ENCODE peak calls at places on chromosomes 5 and 9, in five cellular contexts. L is MCF 10A, Y is suprapubic skin, B is AG09309, A is brain microvascular endothelial cell. O is an unnamed sample.

GRCh38 chr5:122368845-122369244 is 56.8 kb downstream of the SNCAIP start:
- DNase-seq in L (no peak), A (no peak), B (no peak), Y (no peak), O (no peak)

GRCh38 chr5:111511174-111512025 is 935 bp downstream of the STARD4 start:
- DNase-seq in L (peak; percentile 28), Y (no peak), A (no peak), B (no peak), O (no peak)

GRCh38 chr5:134526483-134527155 is 1.1 kb downstream of the JADE2 start:
- DNase-seq in A (no peak), B (no peak), L (peak; percentile 86), Y (peak; percentile 90), O (peak; percentile 84)

GRCh38 chr5:174793684-174794328 is 69.4 kb downstream of the MSX2 start:
- DNase-seq in A (peak; percentile 49), B (no peak), L (peak; percentile 76), Y (no peak), O (peak; percentile 29)

GRCh38 chr5:1445313-1445894 is at the start of gene SLC6A3:
- DNase-seq in L (no peak), Y (peak; percentile 76), A (no peak), B (no peak), O (no peak)

GRCh38 chr5:56822961-56823360 is 7.6 kb downstream of the MAP3K1 start:
- DNase-seq in B (no peak), L (no peak), A (no peak), Y (no peak), O (no peak)

GRCh38 chr9:33113799-33114547 is 37.5 kb upstream of the SMU1 start:
- DNase-seq in Y (no peak), A (no peak), B (no peak), L (no peak), O (no peak)

GRCh38 chr5:168681556-168682183 is 102.5 kb upstream of the PANK3 start:
- DNase-seq in Y (no peak), A (peak; percentile 52), B (peak; percentile 27), L (peak; percentile 17), O (no peak)

GRCh38 chr9:106468431-106468830 is 394.5 kb upstream of the ZNF462 start:
- DNase-seq in L (peak; percentile 11), Y (no peak), B (no peak), A (no peak), O (no peak)

GRCh38 chr9:108196332-108196731 is 659.5 kb downstream of the ACTL7B start:
- DNase-seq in B (no peak), Y (no peak), L (no peak), A (no peak), O (no peak)

GRCh38 chr5:134101686-134102439 is 12.6 kb upstream of the TCF7 start:
- DNase-seq in B (no peak), Y (no peak), A (no peak), L (peak; percentile 67), O (peak; percentile 21)

GRCh38 chr9:120443489-120443888 is 136.5 kb downstream of the CDK5RAP2 start:
- DNase-seq in L (no peak), Y (no peak), A (peak; percentile 81), B (no peak), O (no peak)

GRCh38 chr5:138032572-138033274 is at the start of gene FAM13B:
- DNase-seq in L (peak; percentile 83), Y (peak; percentile 91), A (peak; percentile 40), B (no peak), O (peak; percentile 32)

GRCh38 chr5:142888469-142889085 is 118.4 kb downstream of the ARHGAP26 start:
- DNase-seq in B (no peak), L (peak; percentile 83), A (peak; percentile 35), Y (no peak), O (no peak)

GRCh38 chr5:88845081-88845697 is 37.8 kb downstream of the MEF2C start:
- DNase-seq in L (no peak), A (no peak), Y (no peak), B (no peak), O (no peak)

GRCh38 chr9:17802249-17802857 is 223.5 kb downstream of the SH3GL2 start:
- DNase-seq in A (peak; percentile 9), Y (no peak), L (peak; percentile 28), B (no peak), O (no peak)

GRCh38 chr5:6452622-6453504 is 4.2 kb downstream of the UBE2QL1 start:
- DNase-seq in Y (no peak), B (no peak), A (no peak), L (no peak), O (no peak)

GRCh38 chr5:79613571-79613970 is 1.3 kb downstream of the TENT2 start:
- DNase-seq in Y (no peak), A (no peak), L (peak; percentile 1), B (no peak), O (no peak)

GRCh38 chr9:106883030-106883429 is 20.1 kb downstream of the ZNF462 start:
- DNase-seq in Y (no peak), B (no peak), L (no peak), A (no peak), O (no peak)

GRCh38 chr9:75488082-75488713 is 399.9 kb downstream of the OSTF1 start:
- DNase-seq in B (no peak), A (no peak), L (no peak), Y (no peak), O (no peak)

GRCh38 chr5:142186821-142187594 is 78.4 kb downstream of the NDFIP1 start:
- DNase-seq in B (no peak), Y (no peak), A (no peak), L (no peak), O (no peak)

GRCh38 chr9:134776080-134776796 is 104.4 kb upstream of the FCN2 start:
- DNase-seq in A (no peak), B (no peak), Y (no peak), L (no peak), O (no peak)

GRCh38 chr5:177332031-177332895 is 19.2 kb downstream of the LMAN2 start:
- DNase-seq in Y (no peak), L (no peak), B (no peak), A (no peak), O (no peak)

GRCh38 chr5:72956324-72957140 is 691 bp downstream of the FCHO2 start:
- DNase-seq in B (no peak), Y (peak; percentile 85), A (peak; percentile 39), L (peak; percentile 59), O (no peak)

GRCh38 chr5:127878174-127878750 is 175.1 kb downstream of the CCDC192 start:
- DNase-seq in A (peak; percentile 53), L (peak; percentile 86), Y (no peak), B (no peak), O (peak; percentile 62)

GRCh38 chr5:132055808-132056609 is 4.4 kb upstream of the IL3 start:
- DNase-seq in A (no peak), L (no peak), Y (peak; percentile 72), B (no peak), O (no peak)

GRCh38 chr5:132257131-132258101 is at the start of gene PDLIM4:
- DNase-seq in B (no peak), Y (peak; percentile 80), A (peak; percentile 17), L (peak; percentile 44), O (no peak)

GRCh38 chr9:37565661-37566618 is 10.2 kb downstream of the FBXO10 start:
- DNase-seq in B (no peak), Y (no peak), A (no peak), L (no peak), O (no peak)

GRCh38 chr5:50967388-50968039 is 301.1 kb downstream of the PARP8 start:
- DNase-seq in A (no peak), B (no peak), Y (no peak), L (no peak), O (no peak)

GRCh38 chr9:109101810-109102209 is 17.9 kb downstream of the TMEM245 start:
- DNase-seq in Y (no peak), A (peak; percentile 68), B (no peak), L (peak; percentile 83), O (peak; percentile 27)

GRCh38 chr9:122322553-122322952 is 48.3 kb upstream of the PTGS1 start:
- DNase-seq in Y (no peak), B (no peak), A (no peak), L (no peak), O (no peak)

GRCh38 chr9:12849486-12850010 is 74.7 kb downstream of the LURAP1L start:
- DNase-seq in A (no peak), Y (no peak), L (no peak), B (no peak), O (no peak)

GRCh38 chr5:37771731-37772130 is 68.1 kb downstream of the GDNF start:
- DNase-seq in A (peak; percentile 98), L (peak; percentile 9), Y (no peak), B (peak; percentile 99), O (no peak)

GRCh38 chr5:4018007-4018406 is 422.4 kb downstream of the IRX1 start:
- DNase-seq in Y (no peak), B (no peak), L (no peak), A (no peak), O (no peak)

GRCh38 chr9:37966443-37967271 is 62.7 kb upstream of the SLC25A51 start:
- DNase-seq in A (no peak), Y (no peak), L (peak; percentile 24), B (no peak), O (no peak)

DNA sequence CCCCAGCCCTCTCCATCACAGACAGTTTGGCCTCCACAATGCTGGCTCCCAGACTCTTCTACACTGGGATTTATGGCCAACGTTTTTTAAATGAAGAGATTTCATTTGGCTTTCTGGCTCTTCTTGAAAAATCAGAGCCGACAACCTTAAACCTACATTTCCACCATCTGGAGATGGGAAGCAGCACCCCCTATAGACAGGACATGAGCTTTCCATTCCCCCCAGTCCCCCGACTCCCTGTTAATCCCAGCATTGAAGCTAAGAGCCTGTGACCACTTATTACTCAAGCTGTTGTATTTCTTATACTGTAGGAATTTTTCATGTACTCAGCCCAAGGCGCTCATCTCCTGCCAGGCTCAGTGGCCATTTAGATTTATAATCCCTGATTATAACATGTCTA is 34.0 kb upstream of the AFAP1L1 start:
- DNase-seq in Y (no peak), B (no peak), A (no peak), L (no peak), O (no peak)
- TF ChIP-seq CTCF in Y (no peak), B (no peak), A (peak; percentile 63), L (no peak), O (no peak)

GRCh38 chr9:4666042-4666699 is at the start of gene SPATA6L:
- DNase-seq in Y (peak; percentile 85), B (no peak), A (no peak), L (peak; percentile 32), O (no peak)
- TF ChIP-seq CTCF in Y (no peak), B (no peak), A (peak; percentile 23), L (no peak), O (no peak)

DNA sequence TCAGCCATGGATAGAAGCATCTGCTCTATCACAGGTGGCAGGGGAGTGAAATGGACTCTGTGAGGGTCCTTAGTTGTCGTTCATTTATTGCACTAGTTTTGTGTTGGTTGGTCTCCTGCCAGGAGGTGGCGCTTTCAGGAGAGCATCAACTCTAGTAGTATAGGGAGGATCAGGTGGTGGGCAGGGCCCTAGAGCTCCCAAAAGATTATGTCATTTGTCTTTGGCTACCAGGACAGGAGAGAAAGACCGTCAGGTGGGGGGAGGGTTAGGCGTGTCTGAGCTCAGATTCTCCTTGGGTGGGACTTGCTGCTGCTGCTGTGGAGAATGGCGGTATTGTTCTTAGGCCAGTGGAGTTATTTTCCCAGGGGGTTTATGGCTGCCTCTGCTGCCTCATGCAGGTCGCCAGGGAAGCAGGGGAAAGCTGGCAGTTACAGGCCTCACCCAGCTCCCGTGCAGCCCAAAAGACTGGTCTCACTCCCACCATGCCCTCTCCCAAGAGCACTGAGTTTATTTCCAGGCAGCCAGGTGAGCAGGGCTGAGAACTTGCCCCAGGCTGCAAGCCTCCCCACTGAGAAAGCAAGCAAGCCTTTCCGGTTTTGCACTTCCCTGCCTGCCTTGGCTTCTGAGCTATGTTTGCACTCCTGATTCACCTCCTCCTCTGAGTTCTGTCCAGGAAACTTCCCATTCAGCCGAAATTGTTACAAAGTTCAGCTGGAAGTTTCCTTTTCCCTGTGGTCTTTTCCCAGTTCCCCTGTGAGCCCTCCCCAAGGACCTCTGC is 317.3 kb downstream of the TAF11L14 start:
- DNase-seq in L (peak; percentile 77), A (no peak), Y (no peak), B (no peak), O (no peak)
- TF ChIP-seq CTCF in L (peak; percentile 20), A (no peak), Y (no peak), B (no peak), O (no peak)

GRCh38 chr5:173396311-173396993 is 68.2 kb upstream of the STC2 start:
- DNase-seq in L (peak; percentile 15), B (no peak), A (no peak), Y (no peak), O (peak; percentile 19)
- TF ChIP-seq CTCF in L (peak; percentile 13), B (peak; percentile 16), A (peak; percentile 49), Y (no peak), O (no peak)